ENCODE peak calls at places on chromosomes 11 and 22, in ten cellular contexts. E, H, N, Q, S, X, A, R, O and Y are unnamed samples.

GRCh38 chr11:123507043-123507442 is 77.0 kb downstream of the GRAMD1B start:
- DNase-seq in A (no peak), Q (peak), X (no peak), R (no peak), H (no peak), S (no peak), E (no peak), N (no peak), O (no peak), Y (no peak)

GRCh38 chr11:79465160-79465559 is 24.3 kb upstream of the TENM4 start:
- DNase-seq in O (no peak), H (no peak), N (no peak), S (no peak), R (no peak), X (no peak), Q (no peak), E (no peak), A (no peak), Y (no peak)

GRCh38 chr11:44564653-44565007 is 833 bp upstream of the CD82 start:
- DNase-seq in X (no peak), A (peak), N (peak), O (no peak), H (peak), E (peak), Q (no peak), S (peak), R (peak), Y (no peak)

GRCh38 chr11:59883597-59883996 is 5.0 kb downstream of the OOSP3 start:
- DNase-seq in S (no peak), Q (no peak), R (no peak), H (no peak), E (no peak), N (no peak), O (no peak), X (no peak), A (no peak), Y (no peak)

GRCh38 chr11:46655631-46656030 is 38.3 kb downstream of the ATG13 start:
- DNase-seq in A (peak), H (no peak), R (no peak), S (no peak), X (no peak), O (no peak), Q (no peak), E (no peak), N (no peak), Y (no peak)

GRCh38 chr11:123434262-123434661 is 4.2 kb downstream of the GRAMD1B start:
- DNase-seq in E (no peak), Q (peak), H (peak), O (no peak), X (peak), N (no peak), A (peak), R (no peak), S (no peak), Y (peak)

GRCh38 chr11:66688561-66689534 is 11.2 kb upstream of the RBM4B start:
- DNase-seq in E (no peak), R (no peak), O (no peak), S (peak), Q (no peak), A (no peak), H (no peak), X (no peak), N (no peak), Y (no peak)

GRCh38 chr22:39422721-39423120 is 23.1 kb downstream of the TAB1 start:
- DNase-seq in X (no peak), R (no peak), E (no peak), Q (no peak), A (no peak), O (no peak), H (no peak), N (no peak), S (peak), Y (no peak)

GRCh38 chr22:39592104-39593060 is 21.8 kb downstream of the CACNA1I start:
- DNase-seq in N (peak), R (peak), H (no peak), A (peak), O (no peak), E (peak), S (no peak), Q (no peak), X (no peak), Y (no peak)

GRCh38 chr11:123221611-123222010 is 26.6 kb upstream of the CLMP start:
- DNase-seq in S (no peak), H (no peak), O (no peak), A (no peak), R (no peak), Q (no peak), E (no peak), N (no peak), X (no peak), Y (no peak)

GRCh38 chr11:11763796-11764427 is 77.9 kb upstream of the USP47 start:
- DNase-seq in A (no peak), X (no peak), N (no peak), H (no peak), S (no peak), R (no peak), O (no peak), Q (no peak), E (no peak), Y (no peak)

GRCh38 chr22:24066872-24067271 is 55.8 kb downstream of the CABIN1 start:
- DNase-seq in A (no peak), O (no peak), N (no peak), E (no peak), H (peak), S (no peak), X (no peak), Q (no peak), R (no peak), Y (no peak)

GRCh38 chr22:48957311-48957986 is 870.2 kb downstream of the BRD1 start:
- DNase-seq in A (no peak), Q (no peak), S (peak), X (no peak), H (peak), N (no peak), R (no peak), E (no peak), O (peak), Y (no peak)

GRCh38 chr22:46980392-46980791 is 217.9 kb downstream of the TBC1D22A start:
- DNase-seq in O (no peak), Q (no peak), R (no peak), N (no peak), E (no peak), A (no peak), S (no peak), H (no peak), X (no peak), Y (no peak)

GRCh38 chr11:132999519-132999918 is 532.8 kb downstream of the OPCML start:
- DNase-seq in X (no peak), S (no peak), N (peak), R (no peak), A (no peak), H (no peak), Q (no peak), E (no peak), O (no peak), Y (no peak)

GRCh38 chr11:9972917-9973504 is 309.1 kb downstream of the SWAP70 start:
- DNase-seq in N (peak), E (peak), A (peak), O (no peak), Q (peak), R (no peak), H (no peak), X (no peak), S (no peak), Y (peak)

GRCh38 chr11:68579455-68579854 is 104.9 kb upstream of the GAL start:
- DNase-seq in H (no peak), E (no peak), X (no peak), A (peak), S (no peak), Q (no peak), N (no peak), R (no peak), O (no peak), Y (no peak)

GRCh38 chr22:41482319-41482935 is 13.5 kb downstream of the ACO2 start:
- DNase-seq in X (no peak), E (peak), O (no peak), H (no peak), A (peak), R (no peak), N (no peak), Q (peak), S (no peak), Y (no peak)

GRCh38 chr22:46036558-46037408 is 59.8 kb upstream of the WNT7B start:
- DNase-seq in Q (peak), H (peak), O (peak), E (no peak), A (peak), S (peak), X (peak), N (peak), R (no peak), Y (no peak)

GRCh38 chr22:17213976-17214375 is 5.3 kb downstream of the ADA2 start:
- DNase-seq in A (peak), H (peak), N (peak), E (no peak), S (no peak), X (peak), Q (peak), R (no peak), O (no peak), Y (peak)

GRCh38 chr11:67561971-67562560 is 21.5 kb upstream of the GSTP1 start:
- DNase-seq in A (peak), E (no peak), H (no peak), Q (no peak), O (no peak), N (no peak), S (no peak), X (no peak), R (no peak), Y (no peak)

GRCh38 chr11:58006940-58007339 is 16.7 kb upstream of the OR9Q1 start:
- DNase-seq in H (no peak), R (peak), E (no peak), S (no peak), Q (no peak), N (no peak), O (no peak), X (no peak), A (peak), Y (no peak)

GRCh38 chr11:126476256-126476970 is 120.9 kb downstream of the ST3GAL4 start:
- DNase-seq in Q (no peak), R (no peak), N (no peak), H (no peak), X (no peak), E (no peak), O (no peak), S (no peak), A (no peak), Y (no peak)

GRCh38 chr11:67433536-67434394 is 3.7 kb downstream of the PTPRCAP start:
- DNase-seq in N (no peak), O (no peak), R (no peak), E (no peak), H (no peak), A (no peak), X (no peak), Q (peak), S (peak), Y (no peak)

GRCh38 chr11:2769409-2769778 is 69.6 kb upstream of the KCNQ1OT1 start:
- DNase-seq in S (no peak), N (no peak), H (no peak), R (no peak), X (no peak), Q (no peak), E (no peak), A (no peak), O (no peak), Y (no peak)
- TF ChIP-seq CTCF in S (no peak), N (no peak), H (no peak), R (no peak), X (no peak), Q (no peak), E (no peak), A (no peak), O (no peak), Y (no peak)

GRCh38 chr11:72684236-72684912 is 10.2 kb upstream of the PDE2A start:
- DNase-seq in S (peak), A (peak), H (peak), Q (peak), O (peak), X (peak), N (peak), E (no peak), R (no peak), Y (peak)
- TF ChIP-seq CTCF in S (peak), A (peak), H (peak), Q (peak), O (peak), X (no peak), N (peak), E (peak), R (peak), Y (peak)

GRCh38 chr22:32828150-32828549 is 26.6 kb downstream of the TIMP3 start:
- DNase-seq in S (no peak), R (no peak), X (no peak), O (no peak), H (no peak), Q (no peak), E (no peak), A (peak), N (no peak), Y (no peak)
- TF ChIP-seq CTCF in S (no peak), R (no peak), X (no peak), O (no peak), H (no peak), Q (no peak), E (no peak), A (peak), N (no peak), Y (no peak)

DNA sequence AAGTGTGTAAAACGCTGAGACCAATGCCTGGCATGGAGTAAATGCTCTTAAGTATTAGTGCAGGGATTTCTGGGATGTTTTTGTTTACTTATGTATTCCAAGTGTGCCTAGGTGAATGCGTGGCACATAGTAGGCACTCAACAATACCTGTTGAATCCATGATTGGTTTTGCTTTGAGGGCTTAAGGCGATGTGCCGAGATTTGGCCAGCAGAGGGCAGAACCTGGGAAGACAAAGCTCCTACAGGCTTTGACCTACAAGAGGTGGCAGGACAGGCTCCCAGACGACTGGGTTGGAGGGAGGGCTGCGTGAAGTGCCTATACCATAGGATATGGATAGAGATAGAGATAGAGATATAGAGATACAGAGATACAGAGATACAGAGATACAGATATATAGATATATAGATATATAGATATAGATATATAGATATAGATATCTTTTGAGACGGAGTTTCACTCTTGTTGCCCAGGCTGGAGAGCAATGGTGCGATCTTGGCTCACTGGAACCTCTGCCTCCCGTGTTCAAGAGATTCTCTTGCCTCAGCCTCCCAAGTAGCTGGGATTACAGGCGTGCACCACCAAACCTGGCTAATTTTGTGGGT is 13.9 kb downstream of the KCNE3 start:
- DNase-seq in N (peak), Q (peak), E (no peak), X (peak), S (peak), H (peak), O (peak), R (peak), A (peak), Y (peak)
- TF ChIP-seq CTCF in N (peak), Q (peak), E (peak), X (peak), S (peak), H (peak), O (peak), R (peak), A (peak), Y (peak)

DNA sequence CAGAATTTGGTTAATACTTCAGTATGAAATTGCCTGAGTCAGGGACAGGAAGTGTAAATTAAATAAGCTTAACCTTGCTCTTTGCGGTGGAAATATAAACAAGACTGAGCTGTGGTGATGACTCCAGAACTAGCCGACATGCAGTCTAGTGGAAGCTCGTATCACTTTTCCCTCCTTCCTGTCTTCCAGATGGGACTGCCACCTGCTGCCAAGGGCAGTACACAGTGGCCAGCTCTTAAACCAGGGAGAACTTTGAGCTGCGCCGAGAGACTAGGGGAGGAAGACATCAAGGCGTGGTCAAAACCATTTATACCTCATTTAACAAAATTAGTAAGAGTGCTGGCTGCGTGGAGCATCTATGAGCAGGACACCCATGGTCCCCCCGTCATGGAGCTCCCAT is 31.3 kb upstream of the CTTN start:
- DNase-seq in Q (no peak), O (no peak), N (no peak), X (no peak), S (no peak), H (no peak), A (no peak), R (peak), E (no peak), Y (no peak)
- TF ChIP-seq CTCF in Q (no peak), O (no peak), N (no peak), X (no peak), S (no peak), H (no peak), A (no peak), R (peak), E (no peak), Y (no peak)

DNA sequence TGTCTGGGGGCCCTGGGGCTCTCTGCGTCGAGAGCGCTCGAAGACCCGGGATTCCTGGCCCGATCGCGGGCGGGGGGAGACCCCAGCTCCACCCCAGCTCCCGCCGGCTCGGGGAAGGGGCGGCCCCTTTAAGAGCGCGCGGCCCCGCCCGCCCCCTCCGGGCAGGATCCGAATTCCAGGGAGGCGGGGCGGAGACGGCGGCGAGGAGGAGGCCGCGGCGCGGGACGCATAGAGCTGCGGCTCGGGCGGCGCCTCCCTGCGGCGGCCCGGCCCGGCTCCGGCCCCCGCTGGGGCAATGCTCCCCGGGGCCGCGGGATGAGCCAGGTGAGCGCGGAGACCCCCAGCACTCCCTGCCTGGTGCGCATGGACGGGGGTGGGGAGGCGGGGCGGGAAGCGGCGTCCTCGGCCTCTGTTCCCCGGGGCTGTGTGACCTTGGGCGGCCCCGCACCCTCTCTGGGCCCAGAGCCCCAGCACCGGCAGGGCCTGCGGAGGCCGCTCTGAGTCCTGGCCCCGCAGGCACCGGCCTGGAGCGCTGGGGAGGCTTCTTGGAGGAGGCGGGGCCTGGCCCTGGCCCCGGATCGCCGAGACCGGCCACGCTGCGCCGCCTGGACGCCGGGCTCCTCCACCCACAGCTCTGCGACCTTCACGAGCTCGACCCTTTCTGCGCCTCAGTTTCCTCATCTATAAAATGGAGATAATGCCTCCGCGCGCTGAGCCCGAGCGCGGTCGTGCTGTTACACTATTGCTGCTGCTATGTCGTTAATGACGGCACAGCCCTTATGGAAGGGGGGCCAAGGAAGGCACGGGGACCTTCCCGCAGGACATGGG is 594 bp downstream of the GAS2L1 start:
- DNase-seq in X (peak), E (peak), O (peak), R (no peak), H (peak), S (peak), Q (peak), N (peak), A (peak), Y (peak)
- TF ChIP-seq CTCF in X (no peak), E (no peak), O (no peak), R (no peak), H (peak), S (no peak), Q (no peak), N (no peak), A (no peak), Y (no peak)